ENCODE peak calls at places on chromosome 22, in six cellular contexts. B, Z, K, E, P and I are unnamed samples.

GRCh38 chr22:26648761-26649363 is 8.5 kb upstream of the MIAT start:
- DNase-seq in B (no peak), Z (no peak), K (no peak), E (no peak), P (no peak), I (no peak)

GRCh38 chr22:19419464-19420178 is 11.9 kb downstream of the HIRA start:
- DNase-seq in B (no peak), Z (no peak), K (peak; percentile 36), E (no peak), P (no peak), I (peak; percentile 99)

GRCh38 chr22:39616781-39617180 is 46.2 kb downstream of the CACNA1I start:
- DNase-seq in B (no peak), Z (no peak), K (no peak), E (no peak), P (no peak), I (no peak)

GRCh38 chr22:38417252-38418060 is 37.5 kb downstream of the KCNJ4 start:
- DNase-seq in B (no peak), Z (no peak), K (no peak), E (peak; percentile 76), P (peak; percentile 12), I (no peak)

GRCh38 chr22:32723632-32724031 is 77.9 kb upstream of the TIMP3 start:
- DNase-seq in B (peak; percentile 65), Z (no peak), K (peak; percentile 72), E (peak; percentile 94), P (no peak), I (peak; percentile 96)

GRCh38 chr22:19289475-19290161 is 1.9 kb downstream of the CLTCL1 start:
- DNase-seq in B (no peak), Z (no peak), K (no peak), E (no peak), P (no peak), I (peak; percentile 22)

GRCh38 chr22:29689872-29690213 is 30.0 kb upstream of the CABP7 start:
- DNase-seq in B (no peak), Z (peak; percentile 84), K (peak; percentile 82), E (no peak), P (peak; percentile 80), I (peak; percentile 41)

GRCh38 chr22:37741312-37741795 is 44.5 kb downstream of the TRIOBP start:
- DNase-seq in B (no peak), Z (peak; percentile 27), K (peak; percentile 93), E (peak; percentile 97), P (no peak), I (no peak)

GRCh38 chr22:19620742-19621371 is 93.4 kb upstream of the SEPTIN5 start:
- DNase-seq in B (no peak), Z (no peak), K (peak; percentile 58), E (no peak), P (no peak), I (no peak)

GRCh38 chr22:40332319-40332781 is 13.9 kb upstream of the ADSL start:
- DNase-seq in B (no peak), Z (no peak), K (peak; percentile 24), E (no peak), P (no peak), I (no peak)

GRCh38 chr22:50303515-50303847 is 4.0 kb downstream of the PLXNB2 start:
- DNase-seq in B (no peak), Z (no peak), K (no peak), E (no peak), P (no peak), I (no peak)

GRCh38 chr22:50303848-50304527 is 3.5 kb downstream of the PLXNB2 start:
- DNase-seq in B (no peak), Z (peak; percentile 33), K (peak; percentile 91), E (peak; percentile 94), P (no peak), I (no peak)

GRCh38 chr22:50305393-50305657 is 2.1 kb downstream of the PLXNB2 start:
- DNase-seq in B (no peak), Z (no peak), K (no peak), E (no peak), P (no peak), I (no peak)

GRCh38 chr22:50305658-50306566 is 1.5 kb downstream of the PLXNB2 start:
- DNase-seq in B (no peak), Z (peak; percentile 52), K (peak; percentile 97), E (peak; percentile 96), P (peak; percentile 80), I (no peak)

GRCh38 chr22:50304528-50305392 is 2.7 kb downstream of the PLXNB2 start:
- DNase-seq in B (no peak), Z (no peak), K (peak; percentile 81), E (no peak), P (peak; percentile 54), I (no peak)
- H3K4me3 ChIP-seq in B (no peak overlapping the region), Z (no peak overlapping the region), K (no peak overlapping the region), E (no peak overlapping the region), P (no peak overlapping the region), I (no peak overlapping the region)

GRCh38 chr22:35819421-35819820 is 101.7 kb downstream of the APOL5 start:
- DNase-seq in B (no peak), Z (no peak), K (no peak), E (no peak), P (no peak), I (no peak)

GRCh38 chr22:35824256-35824655 is 106.6 kb downstream of the APOL5 start:
- DNase-seq in B (no peak), Z (no peak), K (no peak), E (no peak), P (no peak), I (no peak)

GRCh38 chr22:35818897-35819296 is 101.2 kb downstream of the APOL5 start:
- DNase-seq in B (no peak), Z (no peak), K (no peak), E (no peak), P (no peak), I (no peak)

DNA sequence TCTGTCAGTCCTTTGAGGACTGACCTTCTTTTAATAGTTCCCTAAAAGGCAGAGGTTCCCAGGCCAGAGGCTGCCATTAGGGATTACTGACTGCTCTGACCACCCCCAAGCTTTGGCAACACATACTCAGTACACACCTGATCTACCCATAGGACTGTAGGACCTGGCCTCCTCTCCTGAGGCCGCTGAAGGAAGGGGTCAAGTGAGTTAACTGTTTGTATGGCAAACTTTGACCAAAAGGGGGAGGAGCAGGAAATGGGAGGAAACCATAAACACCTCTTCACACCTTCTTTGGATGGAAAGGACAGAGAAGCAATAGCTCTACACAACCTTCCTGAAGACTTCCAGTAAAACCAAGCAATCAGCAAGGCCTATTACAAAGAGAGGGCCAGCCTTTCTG is 104.0 kb downstream of the APOL5 start:
- DNase-seq in B (no peak), Z (no peak), K (no peak), E (no peak), P (no peak), I (no peak)
- H3K4me3 ChIP-seq in B (no peak overlapping the region), Z (no peak overlapping the region), K (no peak overlapping the region), E (no peak overlapping the region), P (no peak overlapping the region), I (no peak overlapping the region)

GRCh38 chr22:17729561-17729960 is 44.7 kb downstream of the BID start:
- DNase-seq in B (no peak), Z (no peak), K (peak; percentile 31), E (peak; percentile 12), P (no peak), I (no peak)
- H3K4me3 ChIP-seq in B (no peak overlapping the region), Z (no peak overlapping the region), K (no peak overlapping the region), E (no peak overlapping the region), P (no peak overlapping the region), I (no peak overlapping the region)

DNA sequence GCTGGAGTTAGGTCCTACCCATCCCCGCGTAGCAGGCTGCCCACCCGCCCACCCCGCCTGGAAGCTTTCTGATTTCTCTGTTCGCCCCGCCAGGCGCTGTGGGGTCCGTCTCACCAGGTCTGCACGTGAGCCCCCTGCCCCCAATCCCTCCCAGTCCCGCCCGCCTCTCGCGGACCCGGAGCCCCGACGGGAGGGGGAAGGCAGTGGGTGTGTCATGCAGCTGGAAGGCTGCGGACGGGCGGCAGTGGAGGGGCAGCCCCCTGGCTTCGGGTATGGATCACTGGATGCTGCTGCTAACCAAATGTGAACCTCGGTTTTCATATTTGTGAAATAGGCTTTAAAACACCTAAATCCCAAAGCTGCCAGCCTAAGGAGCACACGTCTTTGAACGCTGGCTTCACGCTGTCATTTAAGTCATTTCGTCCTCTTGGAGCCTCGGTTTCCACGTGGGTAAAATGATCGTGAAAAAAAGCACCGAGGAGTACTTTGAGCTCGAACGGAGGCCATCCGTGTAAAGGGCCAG is 568 bp upstream of the BIK start:
- DNase-seq in B (no peak), Z (peak; percentile 64), K (no peak), E (no peak), P (no peak), I (no peak)
- H3K4me3 ChIP-seq in B (peak overlapping the region; percentile 82), Z (peak overlapping the region; percentile 57), K (peak overlapping the region; percentile 59), E (no peak overlapping the region), P (peak overlapping the region; percentile 49), I (peak overlapping the region; percentile 68)